ENCODE peak calls at places on chromosomes 4 and X, in four cellular contexts. One of them, this sample, is unnamed.

GRCh38 chrX:45445745-45446412 is 245.2 kb upstream of the DIPK2B start:
- DNase-seq in endothelial cell of umbilical vein: peak; percentile 72
- DNase-seq in K562: no peak
- DNase-seq in GM12878: no peak
- DNase-seq in this sample: peak; percentile 76

GRCh38 chr4:37243722-37244582 is 591 bp upstream of the NWD2 start:
- DNase-seq in endothelial cell of umbilical vein: no peak
- DNase-seq in K562: no peak
- DNase-seq in GM12878: no peak
- DNase-seq in this sample: no peak

GRCh38 chr4:82785248-82786003 is 13.2 kb downstream of the SCD5 start:
- DNase-seq in endothelial cell of umbilical vein: peak; percentile 98
- DNase-seq in K562: peak; percentile 20
- DNase-seq in GM12878: no peak
- DNase-seq in this sample: peak; percentile 88

GRCh38 chrX:114065612-114066178 is 518.2 kb upstream of the HTR2C start:
- DNase-seq in endothelial cell of umbilical vein: no peak
- DNase-seq in K562: no peak
- DNase-seq in GM12878: no peak
- DNase-seq in this sample: no peak

GRCh38 chr4:10456270-10457254 is 664 bp downstream of the ZNF518B start:
- DNase-seq in endothelial cell of umbilical vein: peak; percentile 56
- DNase-seq in K562: peak; percentile 66
- DNase-seq in GM12878: no peak
- DNase-seq in this sample: peak; percentile 56

GRCh38 chr4:22911285-22911684 is 218.5 kb downstream of the GBA3 start:
- DNase-seq in endothelial cell of umbilical vein: no peak
- DNase-seq in K562: no peak
- DNase-seq in GM12878: no peak
- DNase-seq in this sample: no peak

GRCh38 chr4:77819409-77819835 is 254 bp upstream of the CNOT6L start:
- DNase-seq in endothelial cell of umbilical vein: no peak
- DNase-seq in K562: no peak
- DNase-seq in GM12878: no peak
- DNase-seq in this sample: no peak

GRCh38 chr4:95170176-95170575 is 378.6 kb downstream of the UNC5C start:
- DNase-seq in endothelial cell of umbilical vein: no peak
- DNase-seq in K562: no peak
- DNase-seq in GM12878: no peak
- DNase-seq in this sample: no peak

GRCh38 chr4:148443550-148444295 is 1.5 kb upstream of the NR3C2 start:
- DNase-seq in endothelial cell of umbilical vein: peak; percentile 45
- DNase-seq in K562: no peak
- DNase-seq in GM12878: no peak
- DNase-seq in this sample: no peak

GRCh38 chrX:17854521-17854920 is 6.6 kb downstream of the RAI2 start:
- DNase-seq in endothelial cell of umbilical vein: no peak
- DNase-seq in K562: no peak
- DNase-seq in GM12878: no peak
- DNase-seq in this sample: no peak

GRCh38 chr4:8276358-8277240 is 7.0 kb downstream of the HTRA3 start:
- DNase-seq in endothelial cell of umbilical vein: peak; percentile 14
- DNase-seq in K562: no peak
- DNase-seq in GM12878: no peak
- DNase-seq in this sample: peak; percentile 16

GRCh38 chr4:76283900-76284299 is 22.6 kb upstream of the STBD1 start:
- DNase-seq in endothelial cell of umbilical vein: no peak
- DNase-seq in K562: no peak
- DNase-seq in GM12878: no peak
- DNase-seq in this sample: no peak

GRCh38 chrX:21955398-21956189 is 15.1 kb downstream of the SMS start:
- DNase-seq in endothelial cell of umbilical vein: no peak
- DNase-seq in K562: no peak
- DNase-seq in GM12878: no peak
- DNase-seq in this sample: no peak

GRCh38 chr4:140267576-140267975 is 105.9 kb upstream of the SCOC start:
- DNase-seq in endothelial cell of umbilical vein: peak; percentile 51
- DNase-seq in K562: no peak
- DNase-seq in GM12878: no peak
- DNase-seq in this sample: peak; percentile 41

GRCh38 chr4:72186714-72187113 is 154.9 kb downstream of the NPFFR2 start:
- DNase-seq in endothelial cell of umbilical vein: no peak
- DNase-seq in K562: no peak
- DNase-seq in GM12878: no peak
- DNase-seq in this sample: no peak

GRCh38 chrX:37361596-37361995 is 12.4 kb downstream of the PRRG1 start:
- DNase-seq in endothelial cell of umbilical vein: no peak
- DNase-seq in K562: no peak
- DNase-seq in GM12878: no peak
- DNase-seq in this sample: peak; percentile 14

GRCh38 chr4:155248002-155248896 is 39.8 kb downstream of the NPY2R start:
- DNase-seq in endothelial cell of umbilical vein: no peak
- DNase-seq in K562: no peak
- DNase-seq in GM12878: no peak
- DNase-seq in this sample: no peak

GRCh38 chrX:119410027-119410819 is 11.1 kb downstream of the SLC25A43 start:
- DNase-seq in endothelial cell of umbilical vein: no peak
- DNase-seq in K562: peak; percentile 72
- DNase-seq in GM12878: no peak
- DNase-seq in this sample: peak; percentile 69

GRCh38 chr4:114839986-114840385 is 241.4 kb downstream of the UGT8 start:
- DNase-seq in endothelial cell of umbilical vein: no peak
- DNase-seq in K562: no peak
- DNase-seq in GM12878: no peak
- DNase-seq in this sample: no peak

GRCh38 chrX:79096339-79096638 is 48.2 kb upstream of the GPR174 start:
- DNase-seq in endothelial cell of umbilical vein: peak; percentile 1
- DNase-seq in K562: no peak
- DNase-seq in GM12878: no peak
- DNase-seq in this sample: no peak

GRCh38 chrX:116490091-116490490 is 27.3 kb upstream of the CT83 start:
- DNase-seq in endothelial cell of umbilical vein: peak; percentile 1
- DNase-seq in K562: no peak
- DNase-seq in GM12878: no peak
- DNase-seq in this sample: no peak

GRCh38 chrX:49082472-49082871 is 2.8 kb upstream of the WDR45 start:
- DNase-seq in endothelial cell of umbilical vein: no peak
- DNase-seq in K562: no peak
- DNase-seq in GM12878: no peak
- DNase-seq in this sample: no peak
- TF ChIP-seq FOS in endothelial cell of umbilical vein: no peak
- TF ChIP-seq FOS in K562: no peak
- TF ChIP-seq FOS in GM12878: no peak
- TF ChIP-seq FOS in this sample: no peak

DNA sequence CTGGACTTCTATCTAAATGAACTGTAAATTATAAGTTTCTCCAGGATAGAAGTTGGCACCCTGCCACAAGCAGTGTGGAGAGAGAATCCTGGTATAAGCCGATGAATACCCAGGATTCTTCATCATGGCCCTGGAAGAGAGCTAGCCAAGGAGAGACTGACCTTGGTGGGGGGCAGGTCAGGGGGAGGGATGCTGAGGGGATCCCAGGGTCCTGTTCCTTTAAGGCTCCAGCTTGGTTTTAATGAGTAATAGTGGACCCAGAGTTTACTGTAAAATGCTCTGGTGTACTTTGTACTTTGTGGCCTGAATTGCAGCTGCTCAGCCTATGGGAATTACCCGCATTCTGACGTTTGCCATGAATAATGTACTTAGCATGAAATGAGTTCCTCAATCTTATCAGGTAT is 16.9 kb downstream of the RASSF6 start:
- DNase-seq in endothelial cell of umbilical vein: no peak
- DNase-seq in K562: no peak
- DNase-seq in GM12878: no peak
- DNase-seq in this sample: peak; percentile 86
- TF ChIP-seq FOS in endothelial cell of umbilical vein: no peak
- TF ChIP-seq FOS in K562: no peak
- TF ChIP-seq FOS in GM12878: no peak
- TF ChIP-seq FOS in this sample: no peak

DNA sequence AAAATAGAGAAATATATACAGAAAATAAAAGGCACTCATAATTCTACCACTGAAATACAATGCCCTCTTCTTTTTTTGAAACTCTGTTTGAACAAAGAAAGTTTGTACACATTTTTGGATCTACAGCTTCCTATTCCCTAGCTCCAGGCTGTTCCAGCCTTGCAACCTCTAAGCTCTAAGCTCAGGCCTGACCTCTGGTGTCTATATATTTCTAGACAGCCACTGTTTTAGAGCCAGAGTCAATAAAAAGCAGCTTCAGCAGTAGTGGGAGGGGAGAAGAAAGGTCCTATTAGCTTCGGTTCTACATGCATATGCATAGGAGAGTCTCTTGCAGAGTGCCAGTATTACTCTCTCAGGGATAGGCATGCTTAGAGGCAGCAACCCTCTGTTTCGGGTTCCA is 39.7 kb downstream of the CLDN2 start:
- DNase-seq in endothelial cell of umbilical vein: peak; percentile 30
- DNase-seq in K562: no peak
- DNase-seq in GM12878: no peak
- DNase-seq in this sample: peak; percentile 33
- TF ChIP-seq FOS in endothelial cell of umbilical vein: no peak
- TF ChIP-seq FOS in K562: no peak
- TF ChIP-seq FOS in GM12878: no peak
- TF ChIP-seq FOS in this sample: no peak

DNA sequence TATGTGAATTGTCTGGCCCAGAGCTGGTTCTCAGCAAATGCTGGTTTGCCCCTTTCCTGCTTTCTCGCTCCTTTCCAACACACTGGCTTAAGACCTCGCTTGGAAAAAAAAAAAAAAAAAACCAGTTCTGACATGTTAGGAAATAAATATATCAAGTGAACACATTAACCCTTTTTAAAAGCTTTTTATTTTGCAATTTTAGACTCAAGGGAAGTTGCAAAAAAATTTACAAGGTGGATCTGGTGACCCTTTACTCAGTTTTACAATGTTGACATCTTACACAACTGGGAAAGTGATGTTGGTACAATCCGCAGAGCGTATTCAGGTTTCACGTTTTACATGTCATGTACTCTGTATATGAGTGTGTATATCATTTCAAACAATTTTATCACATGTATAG is 100.1 kb downstream of the RTL5 start:
- DNase-seq in endothelial cell of umbilical vein: no peak
- DNase-seq in K562: no peak
- DNase-seq in GM12878: no peak
- DNase-seq in this sample: no peak
- TF ChIP-seq FOS in endothelial cell of umbilical vein: no peak
- TF ChIP-seq FOS in K562: no peak
- TF ChIP-seq FOS in GM12878: no peak
- TF ChIP-seq FOS in this sample: no peak

GRCh38 chrX:42797646-42798045 is 19.7 kb upstream of the PPP1R2C start:
- DNase-seq in endothelial cell of umbilical vein: no peak
- DNase-seq in K562: no peak
- DNase-seq in GM12878: no peak
- DNase-seq in this sample: no peak
- TF ChIP-seq FOS in endothelial cell of umbilical vein: no peak
- TF ChIP-seq FOS in K562: no peak
- TF ChIP-seq FOS in GM12878: no peak
- TF ChIP-seq FOS in this sample: no peak

GRCh38 chrX:15939737-15940136 is 85.1 kb upstream of the AP1S2 start:
- DNase-seq in endothelial cell of umbilical vein: no peak
- DNase-seq in K562: no peak
- DNase-seq in GM12878: no peak
- DNase-seq in this sample: no peak

GRCh38 chrX:15942307-15942706 is 87.7 kb upstream of the AP1S2 start:
- DNase-seq in endothelial cell of umbilical vein: no peak
- DNase-seq in K562: no peak
- DNase-seq in GM12878: no peak
- DNase-seq in this sample: no peak

GRCh38 chrX:15943393-15943792 is 88.8 kb upstream of the AP1S2 start:
- DNase-seq in endothelial cell of umbilical vein: no peak
- DNase-seq in K562: peak; percentile 20
- DNase-seq in GM12878: no peak
- DNase-seq in this sample: no peak

GRCh38 chrX:15938072-15938471 is 83.5 kb upstream of the AP1S2 start:
- DNase-seq in endothelial cell of umbilical vein: no peak
- DNase-seq in K562: no peak
- DNase-seq in GM12878: no peak
- DNase-seq in this sample: no peak
- TF ChIP-seq FOS in endothelial cell of umbilical vein: no peak
- TF ChIP-seq FOS in K562: no peak
- TF ChIP-seq FOS in GM12878: no peak
- TF ChIP-seq FOS in this sample: no peak

GRCh38 chr4:39166670-39167069 is 15.7 kb upstream of the WDR19 start:
- DNase-seq in endothelial cell of umbilical vein: no peak
- DNase-seq in K562: no peak
- DNase-seq in GM12878: no peak
- DNase-seq in this sample: no peak

GRCh38 chr4:39166177-39166576 is 16.2 kb upstream of the WDR19 start:
- DNase-seq in endothelial cell of umbilical vein: no peak
- DNase-seq in K562: no peak
- DNase-seq in GM12878: no peak
- DNase-seq in this sample: no peak

GRCh38 chr4:39169426-39169825 is 12.9 kb upstream of the WDR19 start:
- DNase-seq in endothelial cell of umbilical vein: no peak
- DNase-seq in K562: no peak
- DNase-seq in GM12878: no peak
- DNase-seq in this sample: no peak
- TF ChIP-seq FOS in endothelial cell of umbilical vein: no peak
- TF ChIP-seq FOS in K562: no peak
- TF ChIP-seq FOS in GM12878: no peak
- TF ChIP-seq FOS in this sample: no peak

GRCh38 chrX:2576793-2577192 is 76.0 kb upstream of the DHRSX start:
- DNase-seq in endothelial cell of umbilical vein: no peak
- DNase-seq in K562: peak; percentile 44
- DNase-seq in GM12878: no peak
- DNase-seq in this sample: no peak
- TF ChIP-seq FOS in endothelial cell of umbilical vein: no peak
- TF ChIP-seq FOS in K562: peak; percentile 55
- TF ChIP-seq FOS in GM12878: no peak
- TF ChIP-seq FOS in this sample: no peak

This sample was measured in IMR-90.